ENCODE peak calls at places on chromosome 22, in nine cellular contexts. One of them, this sample, is unnamed.

GRCh38 chr22:28930357-28931007 is 47.1 kb downstream of the ZNRF3 start:
- DNase-seq in adipocyte: no peak
- DNase-seq in T-helper 1 cell: no peak
- DNase-seq in activated naive CD4-positive, alpha-beta T cell: no peak
- DNase-seq in mesothelial cell of epicardium: no peak
- DNase-seq in germinal center: peak
- DNase-seq in activated CD4-positive, alpha-beta T cell treated with anti-CD3 and anti-CD28 coated beads for 24 hours: no peak
- DNase-seq in mucosa of gallbladder: no peak
- DNase-seq in activated CD4-positive, CD25-positive, alpha-beta regulatory T cell: no peak
- DNase-seq in this sample: no peak

GRCh38 chr22:20299736-20300136 is 20.1 kb downstream of the DGCR6L start:
- DNase-seq in T-helper 1 cell: no peak
- DNase-seq in germinal center: no peak
- DNase-seq in activated CD4-positive, alpha-beta T cell treated with anti-CD3 and anti-CD28 coated beads for 24 hours: no peak
- DNase-seq in mucosa of gallbladder: no peak
- DNase-seq in activated CD4-positive, CD25-positive, alpha-beta regulatory T cell: no peak
- DNase-seq in mesothelial cell of epicardium: no peak
- DNase-seq in adipocyte: no peak
- DNase-seq in activated naive CD4-positive, alpha-beta T cell: peak
- DNase-seq in this sample: peak

GRCh38 chr22:20237480-20238440 is 30.4 kb downstream of the RTN4R start:
- DNase-seq in mucosa of gallbladder: no peak
- DNase-seq in adipocyte: peak
- DNase-seq in mesothelial cell of epicardium: no peak
- DNase-seq in germinal center: no peak
- DNase-seq in T-helper 1 cell: peak
- DNase-seq in activated CD4-positive, CD25-positive, alpha-beta regulatory T cell: peak
- DNase-seq in activated naive CD4-positive, alpha-beta T cell: peak
- DNase-seq in activated CD4-positive, alpha-beta T cell treated with anti-CD3 and anti-CD28 coated beads for 24 hours: no peak
- DNase-seq in this sample: no peak

GRCh38 chr22:24994070-24994763 is 41.7 kb downstream of the KIAA1671 start:
- DNase-seq in activated CD4-positive, CD25-positive, alpha-beta regulatory T cell: no peak
- DNase-seq in activated CD4-positive, alpha-beta T cell treated with anti-CD3 and anti-CD28 coated beads for 24 hours: peak
- DNase-seq in activated naive CD4-positive, alpha-beta T cell: no peak
- DNase-seq in mucosa of gallbladder: peak
- DNase-seq in germinal center: no peak
- DNase-seq in mesothelial cell of epicardium: no peak
- DNase-seq in adipocyte: no peak
- DNase-seq in T-helper 1 cell: no peak
- DNase-seq in this sample: peak

GRCh38 chr22:35257321-35258143 is at the start of gene HMGXB4:
- DNase-seq in mucosa of gallbladder: peak
- DNase-seq in mesothelial cell of epicardium: peak
- DNase-seq in activated CD4-positive, CD25-positive, alpha-beta regulatory T cell: peak
- DNase-seq in germinal center: peak
- DNase-seq in T-helper 1 cell: peak
- DNase-seq in activated CD4-positive, alpha-beta T cell treated with anti-CD3 and anti-CD28 coated beads for 24 hours: peak
- DNase-seq in adipocyte: peak
- DNase-seq in activated naive CD4-positive, alpha-beta T cell: peak
- DNase-seq in this sample: peak

GRCh38 chr22:45235101-45235777 is 5.5 kb downstream of the KIAA0930 start:
- DNase-seq in activated naive CD4-positive, alpha-beta T cell: no peak
- DNase-seq in T-helper 1 cell: no peak
- DNase-seq in adipocyte: no peak
- DNase-seq in mucosa of gallbladder: no peak
- DNase-seq in germinal center: peak
- DNase-seq in activated CD4-positive, CD25-positive, alpha-beta regulatory T cell: no peak
- DNase-seq in activated CD4-positive, alpha-beta T cell treated with anti-CD3 and anti-CD28 coated beads for 24 hours: no peak
- DNase-seq in mesothelial cell of epicardium: no peak
- DNase-seq in this sample: no peak

GRCh38 chr22:39498368-39498767 is 3.7 kb upstream of the MIEF1 start:
- DNase-seq in adipocyte: no peak
- DNase-seq in activated CD4-positive, alpha-beta T cell treated with anti-CD3 and anti-CD28 coated beads for 24 hours: no peak
- DNase-seq in activated CD4-positive, CD25-positive, alpha-beta regulatory T cell: no peak
- DNase-seq in T-helper 1 cell: no peak
- DNase-seq in activated naive CD4-positive, alpha-beta T cell: no peak
- DNase-seq in mucosa of gallbladder: no peak
- DNase-seq in mesothelial cell of epicardium: no peak
- DNase-seq in germinal center: no peak
- DNase-seq in this sample: no peak

GRCh38 chr22:27329471-27329870 is 472.1 kb downstream of the MN1 start:
- DNase-seq in activated naive CD4-positive, alpha-beta T cell: no peak
- DNase-seq in activated CD4-positive, CD25-positive, alpha-beta regulatory T cell: no peak
- DNase-seq in mesothelial cell of epicardium: no peak
- DNase-seq in germinal center: no peak
- DNase-seq in activated CD4-positive, alpha-beta T cell treated with anti-CD3 and anti-CD28 coated beads for 24 hours: no peak
- DNase-seq in T-helper 1 cell: no peak
- DNase-seq in mucosa of gallbladder: no peak
- DNase-seq in adipocyte: no peak
- DNase-seq in this sample: no peak

GRCh38 chr22:27749597-27750225 is 51.8 kb downstream of the MN1 start:
- DNase-seq in adipocyte: peak
- DNase-seq in mucosa of gallbladder: peak
- DNase-seq in germinal center: no peak
- DNase-seq in activated CD4-positive, CD25-positive, alpha-beta regulatory T cell: no peak
- DNase-seq in T-helper 1 cell: no peak
- DNase-seq in activated CD4-positive, alpha-beta T cell treated with anti-CD3 and anti-CD28 coated beads for 24 hours: no peak
- DNase-seq in mesothelial cell of epicardium: no peak
- DNase-seq in activated naive CD4-positive, alpha-beta T cell: no peak
- DNase-seq in this sample: peak

GRCh38 chr22:30425327-30425615 is 297 bp upstream of the MTFP1 start:
- DNase-seq in T-helper 1 cell: no peak
- DNase-seq in mucosa of gallbladder: no peak
- DNase-seq in germinal center: no peak
- DNase-seq in mesothelial cell of epicardium: no peak
- DNase-seq in activated CD4-positive, CD25-positive, alpha-beta regulatory T cell: no peak
- DNase-seq in activated naive CD4-positive, alpha-beta T cell: no peak
- DNase-seq in activated CD4-positive, alpha-beta T cell treated with anti-CD3 and anti-CD28 coated beads for 24 hours: no peak
- DNase-seq in adipocyte: no peak
- DNase-seq in this sample: no peak

GRCh38 chr22:24153353-24153752 is 27.9 kb upstream of the SUSD2 start:
- DNase-seq in T-helper 1 cell: peak
- DNase-seq in adipocyte: no peak
- DNase-seq in germinal center: no peak
- DNase-seq in mesothelial cell of epicardium: no peak
- DNase-seq in mucosa of gallbladder: no peak
- DNase-seq in activated CD4-positive, CD25-positive, alpha-beta regulatory T cell: peak
- DNase-seq in activated naive CD4-positive, alpha-beta T cell: peak
- DNase-seq in activated CD4-positive, alpha-beta T cell treated with anti-CD3 and anti-CD28 coated beads for 24 hours: no peak
- DNase-seq in this sample: peak

GRCh38 chr22:36014539-36015072 is 14.0 kb downstream of the RBFOX2 start:
- DNase-seq in T-helper 1 cell: no peak
- DNase-seq in activated CD4-positive, alpha-beta T cell treated with anti-CD3 and anti-CD28 coated beads for 24 hours: no peak
- DNase-seq in mesothelial cell of epicardium: no peak
- DNase-seq in activated naive CD4-positive, alpha-beta T cell: no peak
- DNase-seq in activated CD4-positive, CD25-positive, alpha-beta regulatory T cell: no peak
- DNase-seq in mucosa of gallbladder: no peak
- DNase-seq in adipocyte: no peak
- DNase-seq in germinal center: no peak
- DNase-seq in this sample: no peak

GRCh38 chr22:17725465-17725800 is 48.8 kb downstream of the BID start:
- DNase-seq in adipocyte: no peak
- DNase-seq in activated naive CD4-positive, alpha-beta T cell: no peak
- DNase-seq in mesothelial cell of epicardium: no peak
- DNase-seq in activated CD4-positive, CD25-positive, alpha-beta regulatory T cell: no peak
- DNase-seq in germinal center: no peak
- DNase-seq in mucosa of gallbladder: no peak
- DNase-seq in T-helper 1 cell: no peak
- DNase-seq in activated CD4-positive, alpha-beta T cell treated with anti-CD3 and anti-CD28 coated beads for 24 hours: no peak
- DNase-seq in this sample: no peak

GRCh38 chr22:19003518-19003917 is 67.4 kb upstream of the PRODH start:
- DNase-seq in mesothelial cell of epicardium: no peak
- DNase-seq in germinal center: no peak
- DNase-seq in activated CD4-positive, alpha-beta T cell treated with anti-CD3 and anti-CD28 coated beads for 24 hours: no peak
- DNase-seq in activated naive CD4-positive, alpha-beta T cell: no peak
- DNase-seq in adipocyte: no peak
- DNase-seq in T-helper 1 cell: no peak
- DNase-seq in activated CD4-positive, CD25-positive, alpha-beta regulatory T cell: no peak
- DNase-seq in mucosa of gallbladder: no peak
- DNase-seq in this sample: no peak

GRCh38 chr22:17897411-17897810 is 123.1 kb upstream of the BID start:
- DNase-seq in activated naive CD4-positive, alpha-beta T cell: no peak
- DNase-seq in mesothelial cell of epicardium: no peak
- DNase-seq in activated CD4-positive, CD25-positive, alpha-beta regulatory T cell: no peak
- DNase-seq in adipocyte: no peak
- DNase-seq in activated CD4-positive, alpha-beta T cell treated with anti-CD3 and anti-CD28 coated beads for 24 hours: no peak
- DNase-seq in T-helper 1 cell: no peak
- DNase-seq in mucosa of gallbladder: no peak
- DNase-seq in germinal center: no peak
- DNase-seq in this sample: no peak

GRCh38 chr22:17910561-17911311 is 113.6 kb downstream of the MICAL3 start:
- DNase-seq in activated naive CD4-positive, alpha-beta T cell: no peak
- DNase-seq in T-helper 1 cell: no peak
- DNase-seq in activated CD4-positive, alpha-beta T cell treated with anti-CD3 and anti-CD28 coated beads for 24 hours: no peak
- DNase-seq in mesothelial cell of epicardium: no peak
- DNase-seq in mucosa of gallbladder: peak
- DNase-seq in activated CD4-positive, CD25-positive, alpha-beta regulatory T cell: no peak
- DNase-seq in germinal center: no peak
- DNase-seq in adipocyte: peak
- DNase-seq in this sample: peak

GRCh38 chr22:25694167-25694907 is 47.7 kb upstream of the MYO18B start:
- DNase-seq in activated CD4-positive, alpha-beta T cell treated with anti-CD3 and anti-CD28 coated beads for 24 hours: no peak
- DNase-seq in activated naive CD4-positive, alpha-beta T cell: no peak
- DNase-seq in T-helper 1 cell: no peak
- DNase-seq in mucosa of gallbladder: no peak
- DNase-seq in mesothelial cell of epicardium: no peak
- DNase-seq in germinal center: no peak
- DNase-seq in activated CD4-positive, CD25-positive, alpha-beta regulatory T cell: no peak
- DNase-seq in adipocyte: no peak
- DNase-seq in this sample: no peak

GRCh38 chr22:27809226-27809625 is 7.7 kb upstream of the MN1 start:
- DNase-seq in activated naive CD4-positive, alpha-beta T cell: no peak
- DNase-seq in activated CD4-positive, CD25-positive, alpha-beta regulatory T cell: no peak
- DNase-seq in adipocyte: no peak
- DNase-seq in germinal center: no peak
- DNase-seq in activated CD4-positive, alpha-beta T cell treated with anti-CD3 and anti-CD28 coated beads for 24 hours: no peak
- DNase-seq in mesothelial cell of epicardium: no peak
- DNase-seq in mucosa of gallbladder: no peak
- DNase-seq in T-helper 1 cell: no peak
- DNase-seq in this sample: no peak

GRCh38 chr22:49372530-49373288 is 455.0 kb downstream of the BRD1 start:
- DNase-seq in activated CD4-positive, CD25-positive, alpha-beta regulatory T cell: no peak
- DNase-seq in mucosa of gallbladder: peak
- DNase-seq in adipocyte: peak
- DNase-seq in mesothelial cell of epicardium: peak
- DNase-seq in activated naive CD4-positive, alpha-beta T cell: no peak
- DNase-seq in germinal center: no peak
- DNase-seq in T-helper 1 cell: no peak
- DNase-seq in activated CD4-positive, alpha-beta T cell treated with anti-CD3 and anti-CD28 coated beads for 24 hours: no peak
- DNase-seq in this sample: peak

GRCh38 chr22:22945195-22945594 is 57.6 kb downstream of the IGLL5 start:
- DNase-seq in adipocyte: no peak
- DNase-seq in T-helper 1 cell: no peak
- DNase-seq in activated CD4-positive, alpha-beta T cell treated with anti-CD3 and anti-CD28 coated beads for 24 hours: no peak
- DNase-seq in mesothelial cell of epicardium: peak
- DNase-seq in activated CD4-positive, CD25-positive, alpha-beta regulatory T cell: no peak
- DNase-seq in activated naive CD4-positive, alpha-beta T cell: no peak
- DNase-seq in mucosa of gallbladder: peak
- DNase-seq in germinal center: no peak
- DNase-seq in this sample: no peak

GRCh38 chr22:27311666-27312566 is 489.6 kb downstream of the MN1 start:
- DNase-seq in activated CD4-positive, CD25-positive, alpha-beta regulatory T cell: no peak
- DNase-seq in germinal center: no peak
- DNase-seq in activated CD4-positive, alpha-beta T cell treated with anti-CD3 and anti-CD28 coated beads for 24 hours: no peak
- DNase-seq in adipocyte: peak
- DNase-seq in mucosa of gallbladder: no peak
- DNase-seq in mesothelial cell of epicardium: no peak
- DNase-seq in T-helper 1 cell: no peak
- DNase-seq in activated naive CD4-positive, alpha-beta T cell: no peak
- DNase-seq in this sample: no peak

GRCh38 chr22:38258895-38259294 is 13.9 kb downstream of the TMEM184B start:
- DNase-seq in mucosa of gallbladder: peak
- DNase-seq in T-helper 1 cell: no peak
- DNase-seq in activated CD4-positive, alpha-beta T cell treated with anti-CD3 and anti-CD28 coated beads for 24 hours: no peak
- DNase-seq in adipocyte: no peak
- DNase-seq in germinal center: no peak
- DNase-seq in activated CD4-positive, CD25-positive, alpha-beta regulatory T cell: no peak
- DNase-seq in activated naive CD4-positive, alpha-beta T cell: no peak
- DNase-seq in mesothelial cell of epicardium: no peak
- DNase-seq in this sample: no peak

GRCh38 chr22:36901411-36902142 is 11.9 kb upstream of the CSF2RB start:
- DNase-seq in activated naive CD4-positive, alpha-beta T cell: no peak
- DNase-seq in activated CD4-positive, CD25-positive, alpha-beta regulatory T cell: no peak
- DNase-seq in mesothelial cell of epicardium: no peak
- DNase-seq in activated CD4-positive, alpha-beta T cell treated with anti-CD3 and anti-CD28 coated beads for 24 hours: no peak
- DNase-seq in adipocyte: no peak
- DNase-seq in T-helper 1 cell: no peak
- DNase-seq in mucosa of gallbladder: no peak
- DNase-seq in germinal center: peak
- DNase-seq in this sample: no peak

GRCh38 chr22:45966320-45966891 is 10.6 kb downstream of the WNT7B start:
- DNase-seq in adipocyte: no peak
- DNase-seq in activated CD4-positive, alpha-beta T cell treated with anti-CD3 and anti-CD28 coated beads for 24 hours: no peak
- DNase-seq in germinal center: peak
- DNase-seq in activated naive CD4-positive, alpha-beta T cell: no peak
- DNase-seq in activated CD4-positive, CD25-positive, alpha-beta regulatory T cell: no peak
- DNase-seq in T-helper 1 cell: no peak
- DNase-seq in mesothelial cell of epicardium: no peak
- DNase-seq in mucosa of gallbladder: no peak
- DNase-seq in this sample: no peak

GRCh38 chr22:47316020-47316419 is 553.6 kb downstream of the TBC1D22A start:
- DNase-seq in adipocyte: no peak
- DNase-seq in mesothelial cell of epicardium: no peak
- DNase-seq in mucosa of gallbladder: no peak
- DNase-seq in activated CD4-positive, CD25-positive, alpha-beta regulatory T cell: no peak
- DNase-seq in activated naive CD4-positive, alpha-beta T cell: no peak
- DNase-seq in T-helper 1 cell: no peak
- DNase-seq in activated CD4-positive, alpha-beta T cell treated with anti-CD3 and anti-CD28 coated beads for 24 hours: no peak
- DNase-seq in germinal center: no peak
- DNase-seq in this sample: no peak

GRCh38 chr22:23035557-23036277 is 34.6 kb upstream of the GNAZ start:
- DNase-seq in germinal center: peak
- DNase-seq in activated CD4-positive, alpha-beta T cell treated with anti-CD3 and anti-CD28 coated beads for 24 hours: no peak
- DNase-seq in activated CD4-positive, CD25-positive, alpha-beta regulatory T cell: no peak
- DNase-seq in mucosa of gallbladder: no peak
- DNase-seq in activated naive CD4-positive, alpha-beta T cell: no peak
- DNase-seq in mesothelial cell of epicardium: no peak
- DNase-seq in T-helper 1 cell: no peak
- DNase-seq in adipocyte: no peak
- DNase-seq in this sample: no peak

GRCh38 chr22:45460288-45461109 is 42.2 kb upstream of the FBLN1 start:
- DNase-seq in activated naive CD4-positive, alpha-beta T cell: no peak
- DNase-seq in germinal center: no peak
- DNase-seq in T-helper 1 cell: no peak
- DNase-seq in activated CD4-positive, alpha-beta T cell treated with anti-CD3 and anti-CD28 coated beads for 24 hours: no peak
- DNase-seq in mesothelial cell of epicardium: peak
- DNase-seq in adipocyte: peak
- DNase-seq in mucosa of gallbladder: peak
- DNase-seq in activated CD4-positive, CD25-positive, alpha-beta regulatory T cell: no peak
- DNase-seq in this sample: peak

GRCh38 chr22:33923660-33924246 is 3.5 kb upstream of the LARGE1 start:
- DNase-seq in activated naive CD4-positive, alpha-beta T cell: no peak
- DNase-seq in mesothelial cell of epicardium: peak
- DNase-seq in adipocyte: peak
- DNase-seq in mucosa of gallbladder: peak
- DNase-seq in activated CD4-positive, alpha-beta T cell treated with anti-CD3 and anti-CD28 coated beads for 24 hours: peak
- DNase-seq in T-helper 1 cell: no peak
- DNase-seq in germinal center: peak
- DNase-seq in activated CD4-positive, CD25-positive, alpha-beta regulatory T cell: no peak
- DNase-seq in this sample: peak

GRCh38 chr22:47337161-47337621 is 574.7 kb downstream of the TBC1D22A start:
- DNase-seq in adipocyte: peak
- DNase-seq in activated CD4-positive, CD25-positive, alpha-beta regulatory T cell: no peak
- DNase-seq in mucosa of gallbladder: peak
- DNase-seq in mesothelial cell of epicardium: no peak
- DNase-seq in T-helper 1 cell: no peak
- DNase-seq in activated naive CD4-positive, alpha-beta T cell: no peak
- DNase-seq in activated CD4-positive, alpha-beta T cell treated with anti-CD3 and anti-CD28 coated beads for 24 hours: no peak
- DNase-seq in germinal center: no peak
- DNase-seq in this sample: peak

GRCh38 chr22:25923952-25924351 is 182.0 kb downstream of the MYO18B start:
- DNase-seq in activated naive CD4-positive, alpha-beta T cell: no peak
- DNase-seq in mucosa of gallbladder: no peak
- DNase-seq in activated CD4-positive, CD25-positive, alpha-beta regulatory T cell: no peak
- DNase-seq in mesothelial cell of epicardium: no peak
- DNase-seq in germinal center: no peak
- DNase-seq in activated CD4-positive, alpha-beta T cell treated with anti-CD3 and anti-CD28 coated beads for 24 hours: no peak
- DNase-seq in adipocyte: no peak
- DNase-seq in T-helper 1 cell: no peak
- DNase-seq in this sample: no peak

GRCh38 chr22:26054846-26055245 is 114.4 kb upstream of the SEZ6L start:
- DNase-seq in activated CD4-positive, CD25-positive, alpha-beta regulatory T cell: no peak
- DNase-seq in adipocyte: no peak
- DNase-seq in activated CD4-positive, alpha-beta T cell treated with anti-CD3 and anti-CD28 coated beads for 24 hours: no peak
- DNase-seq in activated naive CD4-positive, alpha-beta T cell: no peak
- DNase-seq in germinal center: no peak
- DNase-seq in T-helper 1 cell: no peak
- DNase-seq in mucosa of gallbladder: no peak
- DNase-seq in mesothelial cell of epicardium: no peak
- DNase-seq in this sample: no peak

This sample was measured in GM23248.